ENCODE peak calls at places on chromosomes 1 and 21, in seven cellular contexts. One of them, this sample, is unnamed.

GRCh38 chr1:156067262-156067661 is 6.3 kb downstream of the RAB25 start:
- DNase-seq in stromal cell of bone marrow: no peak
- DNase-seq in T-helper 2 cell: no peak
- DNase-seq in cardiac muscle cell: no peak
- DNase-seq in left ventricle myocardium inferior: no peak
- DNase-seq in GM04504: no peak
- DNase-seq in GM12892: no peak
- DNase-seq in this sample: no peak

GRCh38 chr1:203289281-203289981 is 15.9 kb upstream of the BTG2 start:
- DNase-seq in stromal cell of bone marrow: no peak
- DNase-seq in cardiac muscle cell: no peak
- DNase-seq in GM12892: peak
- DNase-seq in GM04504: no peak
- DNase-seq in left ventricle myocardium inferior: no peak
- DNase-seq in T-helper 2 cell: peak
- DNase-seq in this sample: peak

GRCh38 chr1:5997316-5997715 is 5.1 kb upstream of the NPHP4 start:
- DNase-seq in cardiac muscle cell: no peak
- DNase-seq in T-helper 2 cell: no peak
- DNase-seq in stromal cell of bone marrow: no peak
- DNase-seq in GM12892: no peak
- DNase-seq in GM04504: no peak
- DNase-seq in left ventricle myocardium inferior: no peak
- DNase-seq in this sample: no peak

GRCh38 chr1:8061210-8061609 is 35.1 kb upstream of the ERRFI1 start:
- DNase-seq in cardiac muscle cell: no peak
- DNase-seq in T-helper 2 cell: no peak
- DNase-seq in left ventricle myocardium inferior: no peak
- DNase-seq in GM04504: peak
- DNase-seq in stromal cell of bone marrow: peak
- DNase-seq in GM12892: no peak
- DNase-seq in this sample: peak

GRCh38 chr1:110390096-110390495 is 730 bp downstream of the SLC16A4 start:
- DNase-seq in T-helper 2 cell: no peak
- DNase-seq in cardiac muscle cell: no peak
- DNase-seq in left ventricle myocardium inferior: peak
- DNase-seq in GM04504: no peak
- DNase-seq in GM12892: no peak
- DNase-seq in stromal cell of bone marrow: peak
- DNase-seq in this sample: peak

GRCh38 chr21:27564684-27565280 is 597.9 kb upstream of the ADAMTS5 start:
- DNase-seq in cardiac muscle cell: peak
- DNase-seq in left ventricle myocardium inferior: peak
- DNase-seq in GM12892: no peak
- DNase-seq in GM04504: no peak
- DNase-seq in T-helper 2 cell: no peak
- DNase-seq in stromal cell of bone marrow: no peak
- DNase-seq in this sample: peak

GRCh38 chr1:225961659-225962439 is 20.8 kb upstream of the LEFTY2 start:
- DNase-seq in cardiac muscle cell: no peak
- DNase-seq in GM04504: no peak
- DNase-seq in stromal cell of bone marrow: no peak
- DNase-seq in T-helper 2 cell: no peak
- DNase-seq in GM12892: no peak
- DNase-seq in left ventricle myocardium inferior: no peak
- DNase-seq in this sample: no peak

GRCh38 chr1:58773406-58773840 is 10.4 kb downstream of the JUN start:
- DNase-seq in GM12892: no peak
- DNase-seq in T-helper 2 cell: no peak
- DNase-seq in left ventricle myocardium inferior: peak
- DNase-seq in GM04504: no peak
- DNase-seq in stromal cell of bone marrow: peak
- DNase-seq in cardiac muscle cell: peak
- DNase-seq in this sample: peak

GRCh38 chr1:27348861-27349783 is 7.3 kb downstream of the SYTL1 start:
- DNase-seq in stromal cell of bone marrow: no peak
- DNase-seq in T-helper 2 cell: no peak
- DNase-seq in GM12892: no peak
- DNase-seq in cardiac muscle cell: peak
- DNase-seq in left ventricle myocardium inferior: no peak
- DNase-seq in GM04504: no peak
- DNase-seq in this sample: peak

This sample was measured in small intestine.